ENCODE peak calls at places on chromosomes 16 and 17, in four cellular contexts. H, J, G and T are unnamed samples.

GRCh38 chr16:10824111-10824893 is 5.7 kb upstream of the TVP23A start:
- DNase-seq in G (no peak), J (no peak), H (no peak), T (no peak)

GRCh38 chr17:16512011-16512410 is 20.0 kb upstream of the LRRC75A start:
- DNase-seq in G (no peak), H (no peak), J (no peak), T (no peak)

GRCh38 chr17:42578282-42578869 is 847 bp upstream of the PSMC3IP start:
- DNase-seq in H (peak), G (peak), J (peak), T (peak)

GRCh38 chr17:16215965-16216316 is 607 bp upstream of the NCOR1 start:
- DNase-seq in G (no peak), H (no peak), J (peak), T (peak)

GRCh38 chr16:23318639-23319038 is 16.5 kb downstream of the SCNN1B start:
- DNase-seq in G (no peak), J (no peak), H (no peak), T (no peak)

GRCh38 chr16:2042666-2043295 is 4.9 kb downstream of the NTHL1 start:
- DNase-seq in H (peak), G (no peak), J (no peak), T (no peak)

GRCh38 chr17:6506679-6507231 is 49.6 kb downstream of the PITPNM3 start:
- DNase-seq in J (no peak), G (no peak), H (no peak), T (no peak)

GRCh38 chr17:58786586-58787295 is 31.1 kb downstream of the PPM1E start:
- DNase-seq in G (no peak), J (no peak), H (no peak), T (no peak)

GRCh38 chr17:27802962-27803680 is 2.8 kb upstream of the NOS2 start:
- DNase-seq in J (no peak), H (no peak), G (no peak), T (no peak)

GRCh38 chr16:24962747-24963146 is 52.4 kb downstream of the ARHGAP17 start:
- DNase-seq in H (no peak), G (no peak), J (no peak), T (no peak)

GRCh38 chr16:86034421-86034919 is 135.5 kb downstream of the IRF8 start:
- DNase-seq in J (no peak), G (no peak), H (no peak), T (no peak)

GRCh38 chr16:2194852-2195315 is 1.5 kb downstream of the CASKIN1 start:
- DNase-seq in J (no peak), G (peak), H (no peak), T (peak)

GRCh38 chr17:22517716-22518115 is 825.4 kb downstream of the KCNJ18 start:
- DNase-seq in G (no peak), H (no peak), J (no peak), T (no peak)